ENCODE peak calls at places on chromosomes 11 and 22, in six cellular contexts. One of them, this sample, is unnamed.

GRCh38 chr22:37449281-37449680 is 22.0 kb upstream of the ELFN2 start:
- DNase-seq in foreskin fibroblast: no peak
- DNase-seq in activated T-cell treated with anti-CD3 and anti-CD28 coated beads, Interleukin-2, amount 50 U/mL, for 48 hours: no peak
- DNase-seq in astrocyte of the spinal cord: no peak
- DNase-seq in AG04450: no peak
- DNase-seq in left colon: no peak
- DNase-seq in this sample: no peak

GRCh38 chr11:68962527-68963250 is 18.1 kb downstream of the MRGPRD start:
- DNase-seq in foreskin fibroblast: peak; percentile 30
- DNase-seq in activated T-cell treated with anti-CD3 and anti-CD28 coated beads, Interleukin-2, amount 50 U/mL, for 48 hours: no peak
- DNase-seq in astrocyte of the spinal cord: peak; percentile 19
- DNase-seq in AG04450: no peak
- DNase-seq in left colon: no peak
- DNase-seq in this sample: no peak

GRCh38 chr11:66727883-66728759 is 895 bp downstream of the SPTBN2 start:
- DNase-seq in foreskin fibroblast: no peak
- DNase-seq in activated T-cell treated with anti-CD3 and anti-CD28 coated beads, Interleukin-2, amount 50 U/mL, for 48 hours: no peak
- DNase-seq in astrocyte of the spinal cord: no peak
- DNase-seq in AG04450: no peak
- DNase-seq in left colon: no peak
- DNase-seq in this sample: no peak

GRCh38 chr22:31488988-31489617 is 539 bp downstream of the EIF4ENIF1 start:
- DNase-seq in foreskin fibroblast: peak; percentile 56
- DNase-seq in activated T-cell treated with anti-CD3 and anti-CD28 coated beads, Interleukin-2, amount 50 U/mL, for 48 hours: peak; percentile 54
- DNase-seq in astrocyte of the spinal cord: peak; percentile 22
- DNase-seq in AG04450: no peak
- DNase-seq in left colon: no peak
- DNase-seq in this sample: peak; percentile 74

GRCh38 chr11:88421530-88421929 is 84.0 kb upstream of the CTSC start:
- DNase-seq in foreskin fibroblast: peak; percentile 29
- DNase-seq in activated T-cell treated with anti-CD3 and anti-CD28 coated beads, Interleukin-2, amount 50 U/mL, for 48 hours: peak; percentile 46
- DNase-seq in astrocyte of the spinal cord: no peak
- DNase-seq in AG04450: no peak
- DNase-seq in left colon: no peak
- DNase-seq in this sample: no peak

GRCh38 chr11:119741369-119742262 is 12.6 kb upstream of the NECTIN1 start:
- DNase-seq in foreskin fibroblast: peak; percentile 56
- DNase-seq in activated T-cell treated with anti-CD3 and anti-CD28 coated beads, Interleukin-2, amount 50 U/mL, for 48 hours: peak; percentile 72
- DNase-seq in astrocyte of the spinal cord: no peak
- DNase-seq in AG04450: no peak
- DNase-seq in left colon: no peak
- DNase-seq in this sample: peak; percentile 79

GRCh38 chr22:29031236-29031982 is 30.2 kb downstream of the C22orf31 start:
- DNase-seq in foreskin fibroblast: peak; percentile 97
- DNase-seq in activated T-cell treated with anti-CD3 and anti-CD28 coated beads, Interleukin-2, amount 50 U/mL, for 48 hours: no peak
- DNase-seq in astrocyte of the spinal cord: peak; percentile 99
- DNase-seq in AG04450: peak; percentile 79
- DNase-seq in left colon: peak; percentile 65
- DNase-seq in this sample: peak; percentile 91

GRCh38 chr11:69444381-69445130 is 36.9 kb upstream of the LINC01488 start:
- DNase-seq in foreskin fibroblast: peak; percentile 90
- DNase-seq in activated T-cell treated with anti-CD3 and anti-CD28 coated beads, Interleukin-2, amount 50 U/mL, for 48 hours: peak; percentile 23
- DNase-seq in astrocyte of the spinal cord: peak; percentile 78
- DNase-seq in AG04450: peak; percentile 76
- DNase-seq in left colon: peak; percentile 41
- DNase-seq in this sample: peak; percentile 81

GRCh38 chr11:78270993-78271392 is 82.3 kb downstream of the USP35 start:
- DNase-seq in foreskin fibroblast: no peak
- DNase-seq in activated T-cell treated with anti-CD3 and anti-CD28 coated beads, Interleukin-2, amount 50 U/mL, for 48 hours: no peak
- DNase-seq in astrocyte of the spinal cord: no peak
- DNase-seq in AG04450: no peak
- DNase-seq in left colon: no peak
- DNase-seq in this sample: no peak

GRCh38 chr11:88979641-88980040 is 86.1 kb downstream of the GRM5 start:
- DNase-seq in foreskin fibroblast: peak; percentile 5
- DNase-seq in activated T-cell treated with anti-CD3 and anti-CD28 coated beads, Interleukin-2, amount 50 U/mL, for 48 hours: no peak
- DNase-seq in astrocyte of the spinal cord: peak; percentile 76
- DNase-seq in AG04450: peak; percentile 51
- DNase-seq in left colon: no peak
- DNase-seq in this sample: peak; percentile 2

GRCh38 chr11:27209562-27210005 is 153.4 kb downstream of the CCDC34 start:
- DNase-seq in foreskin fibroblast: peak; percentile 86
- DNase-seq in activated T-cell treated with anti-CD3 and anti-CD28 coated beads, Interleukin-2, amount 50 U/mL, for 48 hours: no peak
- DNase-seq in astrocyte of the spinal cord: peak; percentile 97
- DNase-seq in AG04450: no peak
- DNase-seq in left colon: no peak
- DNase-seq in this sample: peak; percentile 56

GRCh38 chr11:46359936-46360335 is 12.7 kb downstream of the DGKZ start:
- DNase-seq in foreskin fibroblast: peak; percentile 65
- DNase-seq in activated T-cell treated with anti-CD3 and anti-CD28 coated beads, Interleukin-2, amount 50 U/mL, for 48 hours: no peak
- DNase-seq in astrocyte of the spinal cord: no peak
- DNase-seq in AG04450: peak; percentile 36
- DNase-seq in left colon: no peak
- DNase-seq in this sample: no peak

GRCh38 chr22:38737302-38738060 is 18.3 kb downstream of the SUN2 start:
- DNase-seq in foreskin fibroblast: no peak
- DNase-seq in activated T-cell treated with anti-CD3 and anti-CD28 coated beads, Interleukin-2, amount 50 U/mL, for 48 hours: no peak
- DNase-seq in astrocyte of the spinal cord: no peak
- DNase-seq in AG04450: no peak
- DNase-seq in left colon: no peak
- DNase-seq in this sample: no peak

GRCh38 chr22:47448231-47449035 is 686.0 kb downstream of the TBC1D22A start:
- DNase-seq in foreskin fibroblast: no peak
- DNase-seq in activated T-cell treated with anti-CD3 and anti-CD28 coated beads, Interleukin-2, amount 50 U/mL, for 48 hours: no peak
- DNase-seq in astrocyte of the spinal cord: no peak
- DNase-seq in AG04450: no peak
- DNase-seq in left colon: no peak
- DNase-seq in this sample: no peak

GRCh38 chr11:96607890-96608558 is 218.2 kb downstream of the JRKL start:
- DNase-seq in foreskin fibroblast: no peak
- DNase-seq in activated T-cell treated with anti-CD3 and anti-CD28 coated beads, Interleukin-2, amount 50 U/mL, for 48 hours: no peak
- DNase-seq in astrocyte of the spinal cord: no peak
- DNase-seq in AG04450: no peak
- DNase-seq in left colon: no peak
- DNase-seq in this sample: no peak

GRCh38 chr11:66529069-66529468 is 16.8 kb downstream of the ZDHHC24 start:
- DNase-seq in foreskin fibroblast: no peak
- DNase-seq in activated T-cell treated with anti-CD3 and anti-CD28 coated beads, Interleukin-2, amount 50 U/mL, for 48 hours: no peak
- DNase-seq in astrocyte of the spinal cord: no peak
- DNase-seq in AG04450: no peak
- DNase-seq in left colon: no peak
- DNase-seq in this sample: no peak

GRCh38 chr22:24434472-24435322 is 7.3 kb downstream of the ADORA2A start:
- DNase-seq in foreskin fibroblast: no peak
- DNase-seq in activated T-cell treated with anti-CD3 and anti-CD28 coated beads, Interleukin-2, amount 50 U/mL, for 48 hours: peak; percentile 85
- DNase-seq in astrocyte of the spinal cord: no peak
- DNase-seq in AG04450: no peak
- DNase-seq in left colon: peak; percentile 55
- DNase-seq in this sample: no peak

GRCh38 chr11:100176456-100176855 is 510.6 kb upstream of the ARHGAP42 start:
- DNase-seq in foreskin fibroblast: no peak
- DNase-seq in activated T-cell treated with anti-CD3 and anti-CD28 coated beads, Interleukin-2, amount 50 U/mL, for 48 hours: no peak
- DNase-seq in astrocyte of the spinal cord: no peak
- DNase-seq in AG04450: no peak
- DNase-seq in left colon: no peak
- DNase-seq in this sample: no peak

GRCh38 chr11:118488480-118489109 is 38.7 kb upstream of the TTC36 start:
- DNase-seq in foreskin fibroblast: peak; percentile 88
- DNase-seq in activated T-cell treated with anti-CD3 and anti-CD28 coated beads, Interleukin-2, amount 50 U/mL, for 48 hours: peak; percentile 85
- DNase-seq in astrocyte of the spinal cord: peak; percentile 76
- DNase-seq in AG04450: peak; percentile 65
- DNase-seq in left colon: peak; percentile 48
- DNase-seq in this sample: peak; percentile 75

GRCh38 chr11:81267246-81267645 is 1466.4 kb downstream of the FAM181B start:
- DNase-seq in foreskin fibroblast: no peak
- DNase-seq in activated T-cell treated with anti-CD3 and anti-CD28 coated beads, Interleukin-2, amount 50 U/mL, for 48 hours: no peak
- DNase-seq in astrocyte of the spinal cord: no peak
- DNase-seq in AG04450: no peak
- DNase-seq in left colon: no peak
- DNase-seq in this sample: no peak

GRCh38 chr22:49532831-49533802 is 294.6 kb downstream of the BRD1 start:
- DNase-seq in foreskin fibroblast: no peak
- DNase-seq in activated T-cell treated with anti-CD3 and anti-CD28 coated beads, Interleukin-2, amount 50 U/mL, for 48 hours: no peak
- DNase-seq in astrocyte of the spinal cord: no peak
- DNase-seq in AG04450: no peak
- DNase-seq in left colon: peak; percentile 8
- DNase-seq in this sample: no peak

This sample was measured in AG08396.